ENCODE peak calls at places on chromosomes 4 and X, in nine cellular contexts. V, K, H, G, D, R, L, O and F are unnamed samples.

GRCh38 chr4:132605551-132605950 is 543.5 kb upstream of the PCDH10 start:
- DNase-seq in D (no peak), V (no peak), R (no peak), L (no peak), G (no peak), K (no peak), H (no peak), O (no peak), F (no peak)

GRCh38 chrX:52934704-52935468 is 23.4 kb downstream of the FAM156A start:
- DNase-seq in R (peak; percentile 89), K (peak; percentile 94), V (peak; percentile 89), O (peak; percentile 91), L (peak; percentile 91), D (peak; percentile 94), G (peak; percentile 99), H (peak; percentile 92), F (peak; percentile 95)

GRCh38 chr4:146192060-146192459 is 16.5 kb downstream of the LSM6 start:
- DNase-seq in K (peak; percentile 20), V (no peak), H (no peak), R (no peak), L (no peak), D (no peak), G (no peak), O (no peak), F (no peak)

GRCh38 chr4:173490817-173491518 is 39.1 kb downstream of the HAND2 start:
- DNase-seq in K (peak; percentile 72), O (peak; percentile 49), H (no peak), L (peak; percentile 69), D (no peak), V (peak; percentile 24), G (no peak), R (peak; percentile 55), F (peak; percentile 78)

GRCh38 chr4:5812506-5813229 is 80.2 kb downstream of the CRMP1 start:
- DNase-seq in L (peak; percentile 41), D (no peak), O (peak; percentile 49), H (peak; percentile 18), V (peak; percentile 81), K (peak; percentile 77), R (peak; percentile 56), G (no peak), F (peak; percentile 85)

GRCh38 chr4:175253184-175253902 is 335.2 kb downstream of the ADAM29 start:
- DNase-seq in L (no peak), R (no peak), K (no peak), D (no peak), V (peak; percentile 35), H (no peak), O (no peak), G (peak; percentile 28), F (peak; percentile 11)

GRCh38 chrX:130163350-130163851 is 2.2 kb downstream of the AIFM1 start:
- DNase-seq in H (no peak), L (no peak), R (no peak), G (no peak), O (no peak), K (no peak), D (no peak), V (no peak), F (no peak)

GRCh38 chr4:184653650-184654049 is 4.1 kb downstream of the PRIMPOL start:
- DNase-seq in V (no peak), H (peak; percentile 7), D (no peak), R (no peak), G (no peak), L (peak; percentile 35), O (peak; percentile 64), K (peak; percentile 82), F (peak; percentile 8)

GRCh38 chr4:52106701-52107100 is 55.6 kb downstream of the SPATA18 start:
- DNase-seq in O (no peak), H (no peak), G (no peak), K (peak; percentile 78), R (no peak), D (no peak), V (no peak), L (no peak), F (no peak)

GRCh38 chrX:15988661-15989603 is 134.3 kb upstream of the AP1S2 start:
- DNase-seq in G (no peak), D (no peak), R (no peak), V (peak; percentile 48), O (peak; percentile 63), H (no peak), K (peak; percentile 83), L (peak; percentile 58), F (peak; percentile 83)

GRCh38 chr4:33961751-33962150 is 2282.6 kb downstream of the ARAP2 start:
- DNase-seq in K (peak; percentile 19), H (no peak), V (peak; percentile 17), L (peak; percentile 45), R (no peak), O (no peak), G (no peak), D (no peak), F (no peak)

GRCh38 chr4:159240690-159241089 is 137.8 kb downstream of the RAPGEF2 start:
- DNase-seq in L (no peak), R (no peak), D (no peak), H (no peak), V (no peak), G (no peak), O (no peak), K (peak; percentile 68), F (peak; percentile 66)

GRCh38 chr4:125359363-125359762 is 44.6 kb downstream of the FAT4 start:
- DNase-seq in K (no peak), L (no peak), G (no peak), R (no peak), V (no peak), O (no peak), H (no peak), D (no peak), F (no peak)

GRCh38 chr4:125360727-125361126 is 46.0 kb downstream of the FAT4 start:
- DNase-seq in D (no peak), O (no peak), R (no peak), H (no peak), V (no peak), K (no peak), G (no peak), L (no peak), F (no peak)

GRCh38 chr4:125358453-125358852 is 43.7 kb downstream of the FAT4 start:
- DNase-seq in V (no peak), R (no peak), O (no peak), K (no peak), G (no peak), D (no peak), H (no peak), L (no peak), F (no peak)

GRCh38 chr4:125357675-125358074 is 42.9 kb downstream of the FAT4 start:
- DNase-seq in G (no peak), R (no peak), K (no peak), D (no peak), O (no peak), V (no peak), L (no peak), H (no peak), F (no peak)

DNA sequence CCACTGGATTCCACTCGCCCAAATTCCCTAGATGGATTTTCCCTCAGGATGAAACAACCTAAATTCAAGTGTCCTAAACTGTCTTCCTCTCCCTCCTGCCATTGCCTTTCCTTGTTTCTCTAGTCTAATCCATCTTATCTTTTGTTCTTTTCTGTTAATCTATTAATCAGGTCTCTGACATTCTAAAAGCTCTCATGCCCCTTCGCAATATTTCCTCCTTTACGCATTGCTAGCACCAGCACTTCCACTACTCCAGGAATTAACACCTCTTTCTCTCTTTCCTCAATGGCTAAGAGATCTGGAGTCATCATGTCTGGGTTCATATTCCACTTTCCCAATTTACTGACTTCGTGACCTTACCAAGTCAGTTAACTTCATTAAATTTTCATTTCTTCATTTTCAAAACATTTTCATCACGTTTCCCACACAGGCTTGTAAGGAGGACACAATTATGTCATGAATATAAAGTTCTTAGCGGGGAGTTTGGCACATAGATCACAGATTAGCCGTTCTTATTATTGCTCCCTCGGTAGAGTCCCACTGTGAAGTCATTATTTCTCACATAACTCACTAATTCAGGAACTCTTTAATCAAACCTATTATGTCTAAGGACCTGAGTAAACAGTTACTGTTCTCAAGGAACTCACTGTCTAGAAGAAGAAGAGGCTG is 45.3 kb downstream of the FAT4 start:
- DNase-seq in K (no peak), L (no peak), R (no peak), O (no peak), V (no peak), G (no peak), D (no peak), H (no peak), F (no peak)
- H3K4me3 ChIP-seq in K (no peak overlapping the region), L (no peak overlapping the region), R (no peak overlapping the region), O (no peak overlapping the region), V (no peak overlapping the region), G (no peak overlapping the region), D (no peak overlapping the region), H (no peak overlapping the region), F (no peak overlapping the region)

GRCh38 chr4:158065603-158066002 is 107.2 kb downstream of the GASK1B start:
- DNase-seq in D (no peak), H (no peak), R (no peak), O (no peak), K (no peak), G (no peak), L (no peak), V (no peak), F (peak; percentile 53)

GRCh38 chr4:158067646-158068045 is 105.2 kb downstream of the GASK1B start:
- DNase-seq in K (peak; percentile 80), H (no peak), O (no peak), L (peak; percentile 54), V (no peak), G (no peak), R (no peak), D (no peak), F (no peak)

GRCh38 chr4:158068063-158068462 is 104.8 kb downstream of the GASK1B start:
- DNase-seq in H (no peak), L (peak; percentile 42), R (no peak), O (no peak), G (no peak), D (no peak), K (peak; percentile 73), V (no peak), F (peak; percentile 50)

GRCh38 chr4:158065176-158065575 is 107.6 kb downstream of the GASK1B start:
- DNase-seq in V (no peak), R (no peak), K (no peak), O (no peak), D (no peak), G (no peak), H (no peak), L (no peak), F (no peak)
- TF ChIP-seq CTCF in V (peak; percentile 12), R (no peak), K (no peak), O (peak; percentile 34), D (no peak), G (no peak), H (no peak), L (no peak), F (peak; percentile 10)

GRCh38 chrX:103275947-103276567 is 493 bp downstream of the TCEAL5 start:
- DNase-seq in H (no peak), K (no peak), L (no peak), G (no peak), V (no peak), O (no peak), R (no peak), D (no peak), F (no peak)
- H3K4me3 ChIP-seq in H (no peak overlapping the region), K (no peak overlapping the region), L (no peak overlapping the region), G (no peak overlapping the region), V (no peak overlapping the region), O (no peak overlapping the region), R (peak overlapping the region; percentile 24), D (no peak overlapping the region), F (no peak overlapping the region)

GRCh38 chr4:7398104-7398423 is 36.7 kb downstream of the PSAPL1 start:
- DNase-seq in V (peak; percentile 1), R (peak; percentile 91), D (peak; percentile 89), H (no peak), K (peak; percentile 25), G (no peak), L (peak; percentile 88), O (peak; percentile 9), F (peak; percentile 3)
- TF ChIP-seq CTCF in V (no peak), R (peak; percentile 34), D (no peak), H (no peak), K (no peak), G (no peak), L (no peak), O (peak; percentile 23), F (no peak)